ENCODE peak calls at places on chromosomes 6 and 20, in ten cellular contexts. One of them, this sample, is unnamed.

GRCh38 chr6:2765896-2766766 is 938 bp downstream of the WRNIP1 start:
- DNase-seq in A172: peak
- DNase-seq in activated T-helper 1 cell treated with anti-CD3 and anti-CD28 coated beads, Interleukin-12 subunit alpha, Interleukin-12 subunit beta, Interleukin-2, Interleukin-4 antibody, amounts not matched to agents 30 ng/mL and 10 ng/mL and 1 ng/mL, durations not matched to agents 14 hours and 24 hours and 36 hours: peak
- DNase-seq in C1 segment of cervical spinal cord: peak
- DNase-seq in NCI-H2029 treated with DMSO at 0.1 percent for 48 hours: no peak
- DNase-seq in iPS DF 19.7: no peak
- DNase-seq in Kasumi-1: peak
- DNase-seq in stimulated activated CD4-positive, alpha-beta T cell treated with anti-CD3 and anti-CD28 coated beads, TNF-alpha, amount 100 ng/mL, for 4 hours: no peak
- DNase-seq in thyroid gland: peak
- DNase-seq in skeletal muscle cell: no peak
- DNase-seq in this sample: peak

GRCh38 chr6:35582315-35582714 is 69.6 kb upstream of the TULP1 start:
- DNase-seq in thyroid gland: no peak
- DNase-seq in C1 segment of cervical spinal cord: no peak
- DNase-seq in stimulated activated CD4-positive, alpha-beta T cell treated with anti-CD3 and anti-CD28 coated beads, TNF-alpha, amount 100 ng/mL, for 4 hours: no peak
- DNase-seq in skeletal muscle cell: no peak
- DNase-seq in A172: no peak
- DNase-seq in NCI-H2029 treated with DMSO at 0.1 percent for 48 hours: no peak
- DNase-seq in activated T-helper 1 cell treated with anti-CD3 and anti-CD28 coated beads, Interleukin-12 subunit alpha, Interleukin-12 subunit beta, Interleukin-2, Interleukin-4 antibody, amounts not matched to agents 30 ng/mL and 10 ng/mL and 1 ng/mL, durations not matched to agents 14 hours and 24 hours and 36 hours: no peak
- DNase-seq in Kasumi-1: no peak
- DNase-seq in iPS DF 19.7: no peak
- DNase-seq in this sample: no peak

GRCh38 chr20:7123457-7123856 is 356.0 kb downstream of the BMP2 start:
- DNase-seq in A172: no peak
- DNase-seq in thyroid gland: no peak
- DNase-seq in Kasumi-1: no peak
- DNase-seq in iPS DF 19.7: no peak
- DNase-seq in NCI-H2029 treated with DMSO at 0.1 percent for 48 hours: no peak
- DNase-seq in activated T-helper 1 cell treated with anti-CD3 and anti-CD28 coated beads, Interleukin-12 subunit alpha, Interleukin-12 subunit beta, Interleukin-2, Interleukin-4 antibody, amounts not matched to agents 30 ng/mL and 10 ng/mL and 1 ng/mL, durations not matched to agents 14 hours and 24 hours and 36 hours: no peak
- DNase-seq in C1 segment of cervical spinal cord: no peak
- DNase-seq in stimulated activated CD4-positive, alpha-beta T cell treated with anti-CD3 and anti-CD28 coated beads, TNF-alpha, amount 100 ng/mL, for 4 hours: no peak
- DNase-seq in skeletal muscle cell: no peak
- DNase-seq in this sample: no peak

GRCh38 chr20:49268600-49269365 is 9.1 kb downstream of the ZNFX1 start:
- DNase-seq in skeletal muscle cell: no peak
- DNase-seq in Kasumi-1: no peak
- DNase-seq in iPS DF 19.7: no peak
- DNase-seq in stimulated activated CD4-positive, alpha-beta T cell treated with anti-CD3 and anti-CD28 coated beads, TNF-alpha, amount 100 ng/mL, for 4 hours: no peak
- DNase-seq in C1 segment of cervical spinal cord: no peak
- DNase-seq in activated T-helper 1 cell treated with anti-CD3 and anti-CD28 coated beads, Interleukin-12 subunit alpha, Interleukin-12 subunit beta, Interleukin-2, Interleukin-4 antibody, amounts not matched to agents 30 ng/mL and 10 ng/mL and 1 ng/mL, durations not matched to agents 14 hours and 24 hours and 36 hours: no peak
- DNase-seq in A172: no peak
- DNase-seq in thyroid gland: no peak
- DNase-seq in NCI-H2029 treated with DMSO at 0.1 percent for 48 hours: no peak
- DNase-seq in this sample: no peak

GRCh38 chr6:113893866-113894265 is 36.7 kb downstream of the MARCKS start:
- DNase-seq in thyroid gland: no peak
- DNase-seq in activated T-helper 1 cell treated with anti-CD3 and anti-CD28 coated beads, Interleukin-12 subunit alpha, Interleukin-12 subunit beta, Interleukin-2, Interleukin-4 antibody, amounts not matched to agents 30 ng/mL and 10 ng/mL and 1 ng/mL, durations not matched to agents 14 hours and 24 hours and 36 hours: no peak
- DNase-seq in stimulated activated CD4-positive, alpha-beta T cell treated with anti-CD3 and anti-CD28 coated beads, TNF-alpha, amount 100 ng/mL, for 4 hours: no peak
- DNase-seq in C1 segment of cervical spinal cord: no peak
- DNase-seq in iPS DF 19.7: no peak
- DNase-seq in Kasumi-1: no peak
- DNase-seq in skeletal muscle cell: no peak
- DNase-seq in NCI-H2029 treated with DMSO at 0.1 percent for 48 hours: no peak
- DNase-seq in A172: peak
- DNase-seq in this sample: no peak

GRCh38 chr6:107314644-107315043 is 144.7 kb downstream of the PDSS2 start:
- DNase-seq in activated T-helper 1 cell treated with anti-CD3 and anti-CD28 coated beads, Interleukin-12 subunit alpha, Interleukin-12 subunit beta, Interleukin-2, Interleukin-4 antibody, amounts not matched to agents 30 ng/mL and 10 ng/mL and 1 ng/mL, durations not matched to agents 14 hours and 24 hours and 36 hours: no peak
- DNase-seq in A172: no peak
- DNase-seq in Kasumi-1: no peak
- DNase-seq in thyroid gland: no peak
- DNase-seq in C1 segment of cervical spinal cord: no peak
- DNase-seq in skeletal muscle cell: no peak
- DNase-seq in NCI-H2029 treated with DMSO at 0.1 percent for 48 hours: peak
- DNase-seq in stimulated activated CD4-positive, alpha-beta T cell treated with anti-CD3 and anti-CD28 coated beads, TNF-alpha, amount 100 ng/mL, for 4 hours: no peak
- DNase-seq in iPS DF 19.7: no peak
- DNase-seq in this sample: no peak

GRCh38 chr6:134138226-134138975 is 86.0 kb upstream of the SLC2A12 start:
- DNase-seq in A172: no peak
- DNase-seq in NCI-H2029 treated with DMSO at 0.1 percent for 48 hours: no peak
- DNase-seq in activated T-helper 1 cell treated with anti-CD3 and anti-CD28 coated beads, Interleukin-12 subunit alpha, Interleukin-12 subunit beta, Interleukin-2, Interleukin-4 antibody, amounts not matched to agents 30 ng/mL and 10 ng/mL and 1 ng/mL, durations not matched to agents 14 hours and 24 hours and 36 hours: no peak
- DNase-seq in stimulated activated CD4-positive, alpha-beta T cell treated with anti-CD3 and anti-CD28 coated beads, TNF-alpha, amount 100 ng/mL, for 4 hours: no peak
- DNase-seq in C1 segment of cervical spinal cord: no peak
- DNase-seq in thyroid gland: no peak
- DNase-seq in Kasumi-1: no peak
- DNase-seq in skeletal muscle cell: peak
- DNase-seq in iPS DF 19.7: no peak
- DNase-seq in this sample: no peak

GRCh38 chr6:47967843-47968242 is 143.2 kb downstream of the PTCHD4 start:
- DNase-seq in A172: no peak
- DNase-seq in NCI-H2029 treated with DMSO at 0.1 percent for 48 hours: no peak
- DNase-seq in iPS DF 19.7: no peak
- DNase-seq in skeletal muscle cell: peak
- DNase-seq in activated T-helper 1 cell treated with anti-CD3 and anti-CD28 coated beads, Interleukin-12 subunit alpha, Interleukin-12 subunit beta, Interleukin-2, Interleukin-4 antibody, amounts not matched to agents 30 ng/mL and 10 ng/mL and 1 ng/mL, durations not matched to agents 14 hours and 24 hours and 36 hours: no peak
- DNase-seq in C1 segment of cervical spinal cord: no peak
- DNase-seq in stimulated activated CD4-positive, alpha-beta T cell treated with anti-CD3 and anti-CD28 coated beads, TNF-alpha, amount 100 ng/mL, for 4 hours: no peak
- DNase-seq in thyroid gland: no peak
- DNase-seq in Kasumi-1: no peak
- DNase-seq in this sample: peak

GRCh38 chr20:51326241-51326819 is 216.2 kb downstream of the NFATC2 start:
- DNase-seq in NCI-H2029 treated with DMSO at 0.1 percent for 48 hours: no peak
- DNase-seq in iPS DF 19.7: no peak
- DNase-seq in C1 segment of cervical spinal cord: peak
- DNase-seq in thyroid gland: peak
- DNase-seq in activated T-helper 1 cell treated with anti-CD3 and anti-CD28 coated beads, Interleukin-12 subunit alpha, Interleukin-12 subunit beta, Interleukin-2, Interleukin-4 antibody, amounts not matched to agents 30 ng/mL and 10 ng/mL and 1 ng/mL, durations not matched to agents 14 hours and 24 hours and 36 hours: no peak
- DNase-seq in Kasumi-1: peak
- DNase-seq in skeletal muscle cell: no peak
- DNase-seq in A172: no peak
- DNase-seq in stimulated activated CD4-positive, alpha-beta T cell treated with anti-CD3 and anti-CD28 coated beads, TNF-alpha, amount 100 ng/mL, for 4 hours: peak
- DNase-seq in this sample: peak

GRCh38 chr6:129713806-129714338 is 3.9 kb upstream of the ARHGAP18 start:
- DNase-seq in iPS DF 19.7: no peak
- DNase-seq in A172: no peak
- DNase-seq in Kasumi-1: peak
- DNase-seq in NCI-H2029 treated with DMSO at 0.1 percent for 48 hours: no peak
- DNase-seq in skeletal muscle cell: no peak
- DNase-seq in C1 segment of cervical spinal cord: no peak
- DNase-seq in thyroid gland: no peak
- DNase-seq in activated T-helper 1 cell treated with anti-CD3 and anti-CD28 coated beads, Interleukin-12 subunit alpha, Interleukin-12 subunit beta, Interleukin-2, Interleukin-4 antibody, amounts not matched to agents 30 ng/mL and 10 ng/mL and 1 ng/mL, durations not matched to agents 14 hours and 24 hours and 36 hours: no peak
- DNase-seq in stimulated activated CD4-positive, alpha-beta T cell treated with anti-CD3 and anti-CD28 coated beads, TNF-alpha, amount 100 ng/mL, for 4 hours: no peak
- DNase-seq in this sample: no peak

GRCh38 chr20:3328501-3328900 is 79.0 kb downstream of the DNAAF9 start:
- DNase-seq in C1 segment of cervical spinal cord: no peak
- DNase-seq in A172: no peak
- DNase-seq in skeletal muscle cell: no peak
- DNase-seq in NCI-H2029 treated with DMSO at 0.1 percent for 48 hours: no peak
- DNase-seq in iPS DF 19.7: no peak
- DNase-seq in activated T-helper 1 cell treated with anti-CD3 and anti-CD28 coated beads, Interleukin-12 subunit alpha, Interleukin-12 subunit beta, Interleukin-2, Interleukin-4 antibody, amounts not matched to agents 30 ng/mL and 10 ng/mL and 1 ng/mL, durations not matched to agents 14 hours and 24 hours and 36 hours: no peak
- DNase-seq in thyroid gland: no peak
- DNase-seq in Kasumi-1: no peak
- DNase-seq in stimulated activated CD4-positive, alpha-beta T cell treated with anti-CD3 and anti-CD28 coated beads, TNF-alpha, amount 100 ng/mL, for 4 hours: no peak
- DNase-seq in this sample: no peak

GRCh38 chr20:31764641-31765305 is 25.7 kb downstream of the TPX2 start:
- DNase-seq in skeletal muscle cell: no peak
- DNase-seq in C1 segment of cervical spinal cord: no peak
- DNase-seq in NCI-H2029 treated with DMSO at 0.1 percent for 48 hours: no peak
- DNase-seq in Kasumi-1: no peak
- DNase-seq in A172: no peak
- DNase-seq in thyroid gland: no peak
- DNase-seq in stimulated activated CD4-positive, alpha-beta T cell treated with anti-CD3 and anti-CD28 coated beads, TNF-alpha, amount 100 ng/mL, for 4 hours: no peak
- DNase-seq in activated T-helper 1 cell treated with anti-CD3 and anti-CD28 coated beads, Interleukin-12 subunit alpha, Interleukin-12 subunit beta, Interleukin-2, Interleukin-4 antibody, amounts not matched to agents 30 ng/mL and 10 ng/mL and 1 ng/mL, durations not matched to agents 14 hours and 24 hours and 36 hours: no peak
- DNase-seq in iPS DF 19.7: no peak
- DNase-seq in this sample: no peak

GRCh38 chr20:16415079-16415478 is 158.2 kb downstream of the KIF16B start:
- DNase-seq in stimulated activated CD4-positive, alpha-beta T cell treated with anti-CD3 and anti-CD28 coated beads, TNF-alpha, amount 100 ng/mL, for 4 hours: no peak
- DNase-seq in C1 segment of cervical spinal cord: no peak
- DNase-seq in thyroid gland: no peak
- DNase-seq in skeletal muscle cell: no peak
- DNase-seq in iPS DF 19.7: no peak
- DNase-seq in activated T-helper 1 cell treated with anti-CD3 and anti-CD28 coated beads, Interleukin-12 subunit alpha, Interleukin-12 subunit beta, Interleukin-2, Interleukin-4 antibody, amounts not matched to agents 30 ng/mL and 10 ng/mL and 1 ng/mL, durations not matched to agents 14 hours and 24 hours and 36 hours: no peak
- DNase-seq in Kasumi-1: no peak
- DNase-seq in NCI-H2029 treated with DMSO at 0.1 percent for 48 hours: no peak
- DNase-seq in A172: no peak
- DNase-seq in this sample: no peak

GRCh38 chr20:48631114-48632016 is 196.4 kb downstream of the PREX1 start:
- DNase-seq in thyroid gland: no peak
- DNase-seq in skeletal muscle cell: no peak
- DNase-seq in iPS DF 19.7: no peak
- DNase-seq in stimulated activated CD4-positive, alpha-beta T cell treated with anti-CD3 and anti-CD28 coated beads, TNF-alpha, amount 100 ng/mL, for 4 hours: no peak
- DNase-seq in NCI-H2029 treated with DMSO at 0.1 percent for 48 hours: no peak
- DNase-seq in Kasumi-1: no peak
- DNase-seq in activated T-helper 1 cell treated with anti-CD3 and anti-CD28 coated beads, Interleukin-12 subunit alpha, Interleukin-12 subunit beta, Interleukin-2, Interleukin-4 antibody, amounts not matched to agents 30 ng/mL and 10 ng/mL and 1 ng/mL, durations not matched to agents 14 hours and 24 hours and 36 hours: no peak
- DNase-seq in C1 segment of cervical spinal cord: no peak
- DNase-seq in A172: no peak
- DNase-seq in this sample: peak

GRCh38 chr6:14682821-14683220 is 563.0 kb upstream of the JARID2 start:
- DNase-seq in C1 segment of cervical spinal cord: no peak
- DNase-seq in thyroid gland: no peak
- DNase-seq in A172: peak
- DNase-seq in stimulated activated CD4-positive, alpha-beta T cell treated with anti-CD3 and anti-CD28 coated beads, TNF-alpha, amount 100 ng/mL, for 4 hours: no peak
- DNase-seq in iPS DF 19.7: no peak
- DNase-seq in activated T-helper 1 cell treated with anti-CD3 and anti-CD28 coated beads, Interleukin-12 subunit alpha, Interleukin-12 subunit beta, Interleukin-2, Interleukin-4 antibody, amounts not matched to agents 30 ng/mL and 10 ng/mL and 1 ng/mL, durations not matched to agents 14 hours and 24 hours and 36 hours: no peak
- DNase-seq in skeletal muscle cell: peak
- DNase-seq in Kasumi-1: no peak
- DNase-seq in NCI-H2029 treated with DMSO at 0.1 percent for 48 hours: no peak
- DNase-seq in this sample: peak

This sample was measured in RKO.